ENCODE peak calls at places on chromosomes 6 and 20, in four cellular contexts. U is H1, D is K562, N is SK-N-SH. K is an unnamed sample.

GRCh38 chr20:8545212-8545611 is 413.1 kb downstream of the PLCB1 start:
- DNase-seq in U (no peak), D (no peak), N (no peak), K (no peak)

GRCh38 chr6:39086294-39086693 is 28.7 kb downstream of the SAYSD1 start:
- DNase-seq in U (no peak), D (no peak), N (no peak), K (no peak)

GRCh38 chr6:110530671-110531070 is 54.3 kb upstream of the SLC22A16 start:
- DNase-seq in U (peak; percentile 10), D (no peak), N (no peak), K (no peak)

GRCh38 chr20:44552950-44553908 is 29.1 kb upstream of the PKIG start:
- DNase-seq in U (no peak), D (no peak), N (no peak), K (no peak)

GRCh38 chr20:36792422-36792821 is 18.9 kb upstream of the DSN1 start:
- DNase-seq in U (no peak), D (no peak), N (peak; percentile 70), K (peak; percentile 73)

GRCh38 chr20:62517168-62517567 is 41.4 kb upstream of the GATA5 start:
- DNase-seq in U (no peak), D (no peak), N (no peak), K (no peak)

GRCh38 chr20:61734733-61735502 is 330.8 kb downstream of the TAF4 start:
- DNase-seq in U (no peak), D (no peak), N (no peak), K (no peak)

GRCh38 chr6:37069639-37070038 is 64.2 kb downstream of the FGD2 start:
- DNase-seq in U (no peak), D (no peak), N (no peak), K (no peak)

GRCh38 chr6:1055015-1055921 is 256.6 kb upstream of the FOXQ1 start:
- DNase-seq in U (no peak), D (no peak), N (no peak), K (no peak)

GRCh38 chr20:45336530-45337366 is 11.5 kb downstream of the SDC4 start:
- DNase-seq in U (no peak), D (no peak), N (no peak), K (no peak)

GRCh38 chr6:3301506-3301905 is 42.8 kb downstream of the PSMG4 start:
- DNase-seq in U (no peak), D (no peak), N (no peak), K (no peak)

GRCh38 chr20:48733296-48733790 is 94.5 kb downstream of the PREX1 start:
- DNase-seq in U (no peak), D (no peak), N (no peak), K (no peak)
- TF ChIP-seq TEAD4 in U (no peak), D (no peak), N (no peak), K (no peak)

GRCh38 chr6:157228421-157229218 is 94.7 kb downstream of the TMEM242 start:
- DNase-seq in U (no peak), D (peak; percentile 57), N (peak; percentile 87), K (no peak)

GRCh38 chr6:157229219-157229607 is 94.1 kb downstream of the TMEM242 start:
- DNase-seq in U (no peak), D (no peak), N (peak; percentile 60), K (no peak)

GRCh38 chr6:157227202-157228166 is 95.8 kb downstream of the TMEM242 start:
- DNase-seq in U (no peak), D (peak; percentile 62), N (peak; percentile 68), K (no peak)

GRCh38 chr6:157230971-157231370 is 92.3 kb downstream of the TMEM242 start:
- DNase-seq in U (no peak), D (no peak), N (no peak), K (no peak)

GRCh38 chr6:157229733-157230132 is 93.6 kb downstream of the TMEM242 start:
- DNase-seq in U (no peak), D (no peak), N (no peak), K (peak; percentile 43)
- TF ChIP-seq TEAD4 in U (no peak), D (no peak), N (no peak), K (no peak)

DNA sequence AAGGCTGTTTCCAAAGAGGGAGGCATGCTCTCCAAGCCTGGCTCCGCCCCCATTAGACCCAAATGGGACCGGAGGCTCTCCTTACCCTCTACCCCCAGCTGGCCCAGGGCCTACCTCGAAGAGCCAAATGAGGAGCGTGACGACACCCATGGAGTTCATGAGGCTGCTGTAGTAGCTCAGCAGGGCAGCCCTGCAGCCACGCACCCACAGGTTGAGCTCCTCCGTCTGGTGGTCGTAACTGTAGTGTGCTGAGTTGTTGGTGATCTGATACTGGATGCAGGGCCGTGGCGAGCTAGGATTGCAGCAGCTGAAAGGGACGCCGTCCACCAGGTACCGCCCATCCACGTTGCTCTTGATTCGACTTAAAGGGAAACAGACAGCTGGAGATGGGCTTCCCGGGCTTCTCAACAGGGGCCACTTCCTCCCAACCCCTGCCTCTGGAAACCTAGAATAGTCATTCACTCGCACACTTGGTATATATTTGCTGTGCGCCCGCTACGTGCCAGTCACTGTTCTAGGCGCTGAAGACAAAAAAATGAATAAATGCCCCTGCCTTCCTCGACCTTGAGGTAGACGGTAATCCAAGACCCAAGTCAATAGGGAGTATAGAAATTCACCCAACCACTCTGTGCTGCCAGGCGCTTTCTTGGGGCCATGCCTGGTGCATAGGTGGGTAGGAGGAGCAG is 18.0 kb downstream of the PRPH2 start:
- DNase-seq in U (peak; percentile 57), D (no peak), N (no peak), K (peak; percentile 61)
- TF ChIP-seq TEAD4 in U (no peak), D (no peak), N (no peak), K (no peak)

DNA sequence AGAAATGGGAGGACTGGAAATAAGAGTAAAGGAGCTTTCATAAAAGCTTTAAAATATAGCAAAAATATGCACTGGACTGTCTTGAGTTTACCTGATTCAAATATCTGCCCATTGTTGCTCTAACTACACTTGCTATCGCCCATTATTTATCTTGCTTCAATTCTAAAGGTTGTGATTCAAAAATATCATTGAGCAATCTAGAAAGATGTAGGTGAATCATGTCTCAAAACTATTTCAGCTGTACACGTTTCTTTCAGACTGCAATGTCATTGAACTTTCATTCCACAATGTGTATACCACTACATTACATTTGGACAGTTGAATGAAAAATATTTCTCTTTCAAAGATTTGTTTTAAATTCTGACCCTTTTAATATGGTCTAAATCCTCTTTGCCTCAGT is 545.6 kb downstream of the BMP2 start:
- DNase-seq in U (no peak), D (no peak), N (no peak), K (no peak)
- TF ChIP-seq TEAD4 in U (no peak), D (no peak), N (no peak), K (no peak)

GRCh38 chr20:19114410-19114809 is 98.0 kb upstream of the SLC24A3 start:
- DNase-seq in U (no peak), D (no peak), N (no peak), K (no peak)
- TF ChIP-seq TEAD4 in U (no peak), D (no peak), N (no peak), K (no peak)

GRCh38 chr20:58102744-58103516 is 125.5 kb downstream of the ANKRD60 start:
- DNase-seq in U (no peak), D (no peak), N (no peak), K (no peak)
- TF ChIP-seq TEAD4 in U (no peak), D (no peak), N (no peak), K (no peak)

GRCh38 chr20:60365882-60366281 is 407.7 kb downstream of the CDH26 start:
- DNase-seq in U (no peak), D (no peak), N (peak; percentile 66), K (no peak)
- TF ChIP-seq TEAD4 in U (no peak), D (no peak), N (no peak), K (no peak)

DNA sequence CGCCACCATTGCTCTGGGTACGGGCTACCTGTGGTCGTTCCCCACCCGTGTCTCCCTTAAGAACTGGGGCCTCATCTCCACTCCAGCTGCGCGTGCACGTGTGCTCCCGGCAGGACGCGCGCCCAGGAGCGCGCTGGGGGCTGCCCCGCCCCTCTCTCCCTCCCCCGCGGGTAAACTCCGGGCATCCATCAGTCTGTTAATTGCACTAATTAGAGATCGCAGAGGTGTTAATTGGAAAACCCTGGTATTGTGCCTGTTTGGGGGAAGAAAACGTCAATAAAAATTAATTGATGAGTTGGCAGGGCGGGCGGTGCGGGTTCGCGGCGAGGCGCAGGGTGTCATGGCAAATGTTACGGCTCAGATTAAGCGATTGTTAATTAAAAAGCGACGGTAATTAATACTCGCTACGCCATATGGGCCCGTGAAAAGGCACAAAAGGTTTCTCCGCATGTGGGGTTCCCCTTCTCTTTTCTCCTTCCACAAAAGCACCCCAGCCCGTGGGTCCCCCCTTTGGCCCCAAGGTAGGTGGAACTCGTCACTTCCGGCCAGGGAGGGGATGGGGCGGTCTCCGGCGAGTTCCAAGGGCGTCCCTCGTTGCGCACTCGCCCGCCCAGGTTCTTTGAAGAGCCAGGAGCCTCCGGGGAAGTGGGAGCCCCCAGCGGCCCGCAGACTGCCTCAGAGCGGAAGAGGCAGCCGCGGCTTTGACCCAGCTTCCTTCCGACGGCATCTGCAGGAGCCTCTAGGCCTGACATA is 14.4 kb downstream of the FOXP4 start:
- DNase-seq in U (peak; percentile 80), D (no peak), N (no peak), K (peak; percentile 79)
- TF ChIP-seq TEAD4 in U (no peak), D (no peak), N (no peak), K (no peak)

DNA sequence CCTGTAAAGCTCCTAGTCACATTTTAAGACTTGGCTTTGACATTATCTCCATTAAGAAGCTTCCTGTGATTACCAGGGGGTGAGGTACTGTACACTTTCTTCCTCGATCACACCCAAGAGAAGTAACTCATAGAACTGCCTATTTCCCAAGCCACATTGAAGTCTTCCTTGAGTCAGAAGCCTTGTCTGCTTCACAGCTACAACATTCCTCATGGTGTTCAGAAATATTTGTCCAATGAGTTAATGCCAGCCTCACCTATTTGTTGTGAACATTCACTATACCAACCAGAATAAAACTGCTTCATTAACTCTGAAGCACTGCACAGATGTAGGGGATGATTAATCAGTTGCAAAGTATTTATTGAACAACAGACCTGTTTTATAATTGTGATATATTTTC is 622.3 kb downstream of the PTPRT start:
- DNase-seq in U (no peak), D (no peak), N (no peak), K (no peak)
- TF ChIP-seq TEAD4 in U (no peak), D (no peak), N (no peak), K (no peak)

K was measured in WTC11.